ENCODE peak calls at places on chromosome 14, in nine cellular contexts. S, K, A, P, O, C, N, W and I are unnamed samples.

GRCh38 chr14:104479901-104480300 is 99.7 kb upstream of the C14orf180 start:
- DNase-seq in W (no peak), P (no peak), N (no peak), C (peak; percentile 4), S (no peak), A (no peak), O (no peak), K (no peak), I (no peak)

GRCh38 chr14:27730204-27730603 is 1036.4 kb upstream of the FOXG1 start:
- DNase-seq in A (no peak), P (no peak), K (no peak), W (no peak), O (no peak), C (no peak), N (no peak), S (no peak), I (no peak)

GRCh38 chr14:59679872-59680271 is 103.3 kb upstream of the CCDC175 start:
- DNase-seq in S (no peak), C (no peak), K (no peak), P (no peak), A (no peak), O (no peak), W (no peak), N (peak; percentile 86), I (no peak)

GRCh38 chr14:34930591-34931069 is 52.2 kb upstream of the SRP54 start:
- DNase-seq in S (no peak), P (peak; percentile 21), N (no peak), O (no peak), A (no peak), W (no peak), C (no peak), K (peak; percentile 18), I (no peak)

GRCh38 chr14:96267916-96268315 is 11.9 kb downstream of the BDKRB1 start:
- DNase-seq in S (no peak), W (no peak), A (no peak), O (no peak), P (no peak), C (no peak), K (no peak), N (no peak), I (no peak)

GRCh38 chr14:70018246-70018645 is 139.0 kb downstream of the SMOC1 start:
- DNase-seq in K (peak; percentile 8), P (no peak), O (no peak), W (no peak), S (no peak), C (no peak), A (no peak), N (no peak), I (no peak)

GRCh38 chr14:68590233-68590535 is 202.7 kb downstream of the ZFP36L1 start:
- DNase-seq in W (no peak), P (no peak), K (no peak), S (no peak), A (no peak), O (no peak), C (no peak), N (no peak), I (no peak)

GRCh38 chr14:49928010-49928409 is 35.1 kb downstream of the ARF6 start:
- DNase-seq in C (no peak), O (no peak), N (no peak), W (no peak), P (no peak), S (no peak), A (no peak), K (no peak), I (no peak)

GRCh38 chr14:21923820-21924219 is 250.2 kb upstream of the OR4E1 start:
- DNase-seq in C (no peak), P (peak; percentile 21), W (no peak), N (no peak), A (no peak), S (no peak), K (no peak), O (no peak), I (no peak)

GRCh38 chr14:35807131-35807961 is 1.7 kb downstream of the RALGAPA1 start:
- DNase-seq in W (no peak), C (no peak), K (no peak), P (no peak), O (no peak), S (no peak), A (no peak), N (no peak), I (no peak)

GRCh38 chr14:96592591-96593388 is 90.6 kb downstream of the PAPOLA start:
- DNase-seq in A (no peak), P (peak; percentile 45), C (peak; percentile 34), O (no peak), K (peak; percentile 44), S (peak; percentile 53), N (peak; percentile 28), W (peak; percentile 40), I (no peak)

GRCh38 chr14:64504310-64504896 is at the start of gene ZBTB1:
- DNase-seq in S (peak; percentile 89), K (peak; percentile 78), P (peak; percentile 76), A (peak; percentile 80), O (peak; percentile 78), C (peak; percentile 82), W (peak; percentile 71), N (peak; percentile 85), I (peak; percentile 35)

GRCh38 chr14:68621400-68622365 is 171.2 kb downstream of the ZFP36L1 start:
- DNase-seq in K (no peak), P (no peak), C (no peak), N (peak; percentile 50), O (no peak), S (peak; percentile 74), A (peak; percentile 78), W (no peak), I (no peak)

GRCh38 chr14:54000341-54000811 is 43.8 kb upstream of the BMP4 start:
- DNase-seq in O (no peak), N (peak; percentile 55), W (no peak), A (peak; percentile 62), S (no peak), C (no peak), K (no peak), P (no peak), I (no peak)

GRCh38 chr14:59202031-59202430 is 13.6 kb downstream of the DAAM1 start:
- DNase-seq in C (no peak), S (no peak), A (no peak), W (no peak), O (no peak), N (no peak), K (no peak), P (no peak), I (no peak)

GRCh38 chr14:95485222-95485819 is 31.1 kb downstream of the SYNE3 start:
- DNase-seq in A (no peak), W (no peak), C (no peak), O (no peak), N (no peak), S (peak; percentile 8), P (no peak), K (no peak), I (no peak)

GRCh38 chr14:42930058-42930457 is 1323.4 kb downstream of the LRFN5 start:
- DNase-seq in W (no peak), P (no peak), A (no peak), S (peak; percentile 46), O (no peak), C (no peak), K (peak; percentile 4), N (no peak), I (no peak)

GRCh38 chr14:100278702-100279101 is 27.5 kb downstream of the SLC25A29 start:
- DNase-seq in K (peak; percentile 36), W (no peak), S (no peak), C (no peak), A (peak; percentile 63), O (no peak), N (peak; percentile 81), P (no peak), I (no peak)

GRCh38 chr14:99634443-99634842 is 10.5 kb upstream of the HHIPL1 start:
- DNase-seq in N (no peak), O (no peak), W (no peak), S (no peak), A (no peak), C (no peak), K (no peak), P (no peak), I (no peak)

GRCh38 chr14:103828315-103828967 is 18.9 kb downstream of the PPP1R13B start:
- DNase-seq in K (no peak), C (no peak), A (no peak), S (peak; percentile 37), N (peak; percentile 52), W (no peak), P (no peak), O (no peak), I (no peak)

GRCh38 chr14:68680541-68681051 is 112.3 kb downstream of the ZFP36L1 start:
- DNase-seq in K (no peak), S (no peak), W (no peak), C (no peak), A (no peak), O (no peak), P (no peak), N (peak; percentile 60), I (no peak)